ENCODE peak calls at places on chromosomes 1 and 21, in six cellular contexts. R, D, A, G, L and N are unnamed samples.

GRCh38 chr1:93907718-93908117 is 1.5 kb downstream of the GCLM start:
- DNase-seq in A (no peak), R (peak; percentile 64), D (no peak), L (no peak), G (no peak), N (no peak)

GRCh38 chr1:68158837-68159236 is 73.5 kb downstream of the WLS start:
- DNase-seq in R (no peak), G (no peak), D (no peak), A (no peak), L (no peak), N (no peak)

GRCh38 chr1:9437931-9438330 is 101.3 kb upstream of the SLC25A33 start:
- DNase-seq in G (peak; percentile 87), D (peak; percentile 86), R (no peak), A (peak; percentile 82), L (no peak), N (no peak)

GRCh38 chr1:160096491-160097116 is 1.8 kb downstream of the IGSF8 start:
- DNase-seq in G (no peak), R (no peak), D (peak; percentile 85), A (no peak), L (no peak), N (no peak)

GRCh38 chr1:55986003-55986402 is 593.4 kb downstream of the PLPP3 start:
- DNase-seq in D (no peak), R (no peak), G (no peak), A (no peak), L (no peak), N (no peak)

GRCh38 chr1:113672491-113672890 is 86.8 kb downstream of the PHTF1 start:
- DNase-seq in R (no peak), G (no peak), A (no peak), D (no peak), L (no peak), N (no peak)

GRCh38 chr1:226404063-226404903 is 3.6 kb downstream of the PARP1 start:
- DNase-seq in R (peak; percentile 38), L (no peak), G (no peak), A (no peak), D (no peak), N (no peak)

GRCh38 chr1:68375919-68376318 is 73.8 kb downstream of the RPE65 start:
- DNase-seq in R (no peak), G (no peak), A (no peak), L (no peak), D (no peak), N (no peak)

GRCh38 chr1:61050541-61051454 is 31.6 kb upstream of the NFIA start:
- DNase-seq in A (peak; percentile 38), R (peak; percentile 86), G (peak; percentile 83), D (peak; percentile 82), L (peak; percentile 49), N (peak; percentile 49)

GRCh38 chr1:91701494-91701869 is 184.5 kb downstream of the TGFBR3 start:
- DNase-seq in G (no peak), R (no peak), L (no peak), D (no peak), A (no peak), N (no peak)

GRCh38 chr21:14734191-14734590 is 188.1 kb upstream of the SAMSN1 start:
- DNase-seq in R (no peak), D (no peak), A (no peak), L (no peak), G (no peak), N (no peak)

GRCh38 chr1:159923203-159924024 is 1.9 kb downstream of the TAGLN2 start:
- DNase-seq in A (peak; percentile 71), D (peak; percentile 91), G (peak; percentile 95), L (peak; percentile 83), R (no peak), N (peak; percentile 89)

GRCh38 chr1:153431928-153432327 is 15.6 kb downstream of the S100A7A start:
- DNase-seq in L (no peak), G (no peak), D (no peak), R (no peak), A (no peak), N (no peak)

GRCh38 chr21:33843216-33843615 is 72.4 kb downstream of the ATP5PO start:
- DNase-seq in D (no peak), R (no peak), G (peak; percentile 83), A (no peak), L (no peak), N (no peak)

GRCh38 chr1:207049974-207050391 is 1.0 kb downstream of the YOD1 start:
- DNase-seq in G (no peak), D (no peak), R (peak; percentile 55), A (peak; percentile 67), L (peak; percentile 70), N (peak; percentile 64)

GRCh38 chr1:52518962-52519361 is 33.9 kb downstream of the TUT4 start:
- DNase-seq in D (no peak), G (no peak), R (no peak), A (no peak), L (no peak), N (no peak)

GRCh38 chr1:24775901-24776300 is 30.7 kb downstream of the CLIC4 start:
- DNase-seq in A (no peak), L (no peak), R (no peak), G (no peak), D (no peak), N (no peak)

GRCh38 chr1:9344426-9345200 is 51.9 kb downstream of the SPSB1 start:
- DNase-seq in L (no peak), G (no peak), D (no peak), R (no peak), A (no peak), N (no peak)

GRCh38 chr1:175317795-175318194 is 125.2 kb upstream of the KIAA0040 start:
- DNase-seq in R (no peak), A (peak; percentile 25), G (no peak), L (no peak), D (peak; percentile 78), N (peak; percentile 39)

GRCh38 chr1:26239936-26240335 is 5.9 kb downstream of the CEP85 start:
- DNase-seq in R (no peak), A (no peak), G (no peak), D (no peak), L (no peak), N (no peak)

GRCh38 chr1:241470361-241470760 is 49.2 kb downstream of the FH start:
- DNase-seq in R (no peak), L (no peak), D (no peak), G (no peak), A (no peak), N (no peak)

GRCh38 chr1:183433703-183434102 is 15.5 kb upstream of the NMNAT2 start:
- DNase-seq in G (no peak), A (no peak), D (no peak), R (peak; percentile 12), L (no peak), N (no peak)

GRCh38 chr1:24204116-24204515 is 17.0 kb upstream of the IFNLR1 start:
- DNase-seq in R (no peak), G (no peak), L (no peak), A (no peak), D (no peak), N (no peak)

GRCh38 chr1:32208891-32209309 is at the start of gene DCDC2B:
- DNase-seq in A (no peak), R (peak; percentile 43), L (peak; percentile 33), G (no peak), D (no peak), N (peak; percentile 89)

GRCh38 chr1:207798847-207799246 is 47.0 kb downstream of the CD46 start:
- DNase-seq in A (no peak), L (no peak), D (no peak), R (no peak), G (no peak), N (no peak)

GRCh38 chr1:85502171-85502570 is 37.2 kb upstream of the DDAH1 start:
- DNase-seq in L (no peak), G (no peak), R (no peak), A (no peak), D (no peak), N (no peak)

GRCh38 chr1:40339420-40340323 is 22.6 kb upstream of the COL9A2 start:
- DNase-seq in R (no peak), D (no peak), L (no peak), G (no peak), A (no peak), N (no peak)
- TF ChIP-seq POLR2AphosphoS5 in R (no peak), D (no peak), L (no peak), G (no peak), A (no peak), N (no peak)

DNA sequence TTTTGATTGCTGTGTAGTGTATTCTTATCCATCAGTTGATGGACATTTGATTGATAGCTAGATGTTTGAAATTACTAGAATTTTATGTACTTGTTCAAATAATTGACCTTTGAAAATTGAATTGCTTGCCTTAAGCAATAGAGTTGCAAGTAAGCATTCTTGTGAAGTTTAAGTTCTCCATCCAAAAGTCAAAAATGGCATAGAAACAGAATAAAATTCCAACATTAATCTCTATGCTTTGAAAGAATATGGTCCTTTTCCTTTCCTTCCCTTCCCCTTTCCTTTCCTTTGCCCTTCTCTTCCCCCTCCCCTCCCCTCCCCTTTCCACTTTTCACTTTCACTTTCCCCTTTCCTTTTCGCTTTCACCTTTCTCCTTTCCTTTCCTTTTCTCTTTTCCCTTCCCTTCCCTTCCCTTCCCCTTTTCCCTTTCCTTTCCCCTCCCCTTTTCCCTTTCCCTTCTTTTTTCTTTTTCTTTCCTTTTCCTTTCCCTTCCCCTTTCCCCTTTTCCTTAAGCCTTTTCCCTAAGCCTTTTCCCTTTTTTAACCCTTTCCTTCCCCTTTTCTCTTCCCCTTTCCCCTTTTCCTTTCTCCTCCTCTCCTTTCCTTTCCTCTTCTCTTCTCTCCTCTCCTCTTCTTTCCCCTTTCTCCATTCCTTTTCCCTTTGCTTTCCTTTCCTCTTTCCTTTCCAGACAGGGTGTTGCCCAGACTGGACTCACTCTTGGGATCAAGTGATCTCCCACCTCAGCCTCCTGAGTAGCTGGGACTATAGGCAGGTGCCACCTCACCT is 67.4 kb downstream of the SASS6 start:
- DNase-seq in A (no peak), D (no peak), R (no peak), L (peak; percentile 25), G (no peak), N (no peak)
- H3K36me3 ChIP-seq in A (peaks cover 5% of the 10 kb centered on the region), D (peaks cover 27% of the 10 kb centered on the region), R (peaks cover 71% of the 10 kb centered on the region), L (peaks cover 52% of the 10 kb centered on the region), G (peaks cover 59% of the 10 kb centered on the region), N (peaks cover 87% of the 10 kb centered on the region)

DNA sequence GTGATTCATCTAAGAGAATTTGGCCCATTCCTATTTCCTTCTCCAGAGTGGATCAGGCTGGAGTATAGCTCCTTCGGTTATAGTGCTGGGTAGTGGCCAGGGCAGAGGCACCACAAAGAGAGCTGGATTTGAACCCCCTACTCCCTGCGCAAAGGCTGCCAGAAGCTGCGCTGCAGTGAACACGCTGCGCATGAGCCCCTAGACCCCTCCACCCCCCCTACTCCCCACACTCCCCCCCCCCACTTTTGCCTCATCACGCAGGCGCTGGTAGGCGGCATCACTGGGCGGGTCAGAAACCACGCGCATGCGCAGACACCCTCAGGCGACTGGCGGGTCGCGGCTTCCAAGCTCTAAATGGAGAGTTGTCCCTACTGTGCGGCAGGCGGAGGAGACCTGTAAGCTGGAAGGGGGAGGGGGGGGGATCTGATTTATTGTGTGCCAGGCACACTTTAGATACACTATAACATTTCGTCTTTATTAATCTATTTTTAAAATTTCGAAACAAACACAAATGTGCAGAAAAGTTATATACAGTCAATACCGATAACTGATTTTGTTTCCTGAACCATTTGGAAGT is 38.7 kb upstream of the HMGN1 start:
- DNase-seq in R (peak; percentile 99), G (peak; percentile 95), A (peak; percentile 85), D (peak; percentile 95), L (peak; percentile 96), N (peak; percentile 92)
- TF ChIP-seq POLR2AphosphoS5 in R (peak; percentile 59), G (no peak), A (peak; percentile 62), D (peak; percentile 58), L (peak; percentile 51), N (no peak)

DNA sequence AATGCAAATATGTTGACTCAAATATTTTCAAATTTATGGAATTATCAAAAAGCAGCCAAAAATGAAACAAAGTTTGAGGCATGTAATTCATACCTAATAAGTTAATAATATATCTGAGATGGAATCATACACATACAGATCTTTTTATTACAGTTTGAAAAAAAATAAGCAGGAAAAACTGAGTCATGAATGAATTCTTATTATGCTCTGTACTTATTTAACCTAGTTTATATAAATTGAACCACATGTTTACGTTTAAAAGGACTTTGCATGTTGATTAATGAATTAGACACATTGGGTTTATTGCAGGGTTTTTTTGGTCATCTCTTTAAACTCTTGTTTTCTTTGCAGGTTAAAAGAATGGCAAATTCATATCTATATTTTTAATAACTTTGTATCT is 40.9 kb downstream of the CMPK1 start:
- DNase-seq in G (no peak), D (no peak), R (no peak), A (no peak), L (no peak), N (no peak)
- H3K36me3 ChIP-seq in G (peaks cover 71% of the 10 kb centered on the region), D (peaks cover 10% of the 10 kb centered on the region), R (peaks cover 75% of the 10 kb centered on the region), A (peaks cover 8% of the 10 kb centered on the region), L (peaks cover 10% of the 10 kb centered on the region), N (peaks cover 99% of the 10 kb centered on the region)